ENCODE peak calls at places on chromosomes 7 and 10, in five cellular contexts. F is esophagus squamous epithelium, A is tibial artery, I is astrocyte of the spinal cord, N is keratinocyte. T is an unnamed sample.

GRCh38 chr10:21272585-21273399 is 252.7 kb downstream of the SKIDA1 start:
- DNase-seq in F (no peak), I (no peak), A (no peak), N (no peak), T (no peak)

GRCh38 chr10:111486346-111486745 is 409.5 kb downstream of the ADRA2A start:
- DNase-seq in N (no peak), F (no peak), A (no peak), I (no peak), T (no peak)

GRCh38 chr7:75842836-75843446 is 29.3 kb upstream of the CCL24 start:
- DNase-seq in I (peak), F (no peak), A (no peak), N (peak), T (peak)

GRCh38 chr10:72088879-72089585 is 681 bp upstream of the SPOCK2 start:
- DNase-seq in I (peak), A (no peak), F (no peak), N (no peak), T (no peak)

GRCh38 chr7:4709187-4709586 is 27.1 kb downstream of the FOXK1 start:
- DNase-seq in N (no peak), I (no peak), A (no peak), F (no peak), T (no peak)

GRCh38 chr7:137539111-137539715 is 195.7 kb upstream of the PTN start:
- DNase-seq in I (peak), A (no peak), N (no peak), F (no peak), T (no peak)

GRCh38 chr7:29567174-29567573 is 3.5 kb downstream of the PRR15 start:
- DNase-seq in F (no peak), N (no peak), A (no peak), I (no peak), T (no peak)

GRCh38 chr10:61779950-61780659 is 117.4 kb downstream of the CABCOCO1 start:
- DNase-seq in A (peak), I (peak), N (peak), F (no peak), T (peak)

GRCh38 chr7:121398246-121398645 is 2.1 kb upstream of the FAM3C start:
- DNase-seq in N (no peak), A (no peak), I (no peak), F (no peak), T (no peak)

GRCh38 chr7:28584235-28584634 is 171.9 kb downstream of the CREB5 start:
- DNase-seq in F (no peak), I (no peak), A (no peak), N (no peak), T (no peak)

GRCh38 chr10:99658622-99659030 is 683 bp upstream of the ENTPD7 start:
- DNase-seq in A (no peak), F (peak), I (peak), N (no peak), T (peak)

GRCh38 chr10:4141471-4141870 is 356.5 kb upstream of the KLF6 start:
- DNase-seq in A (no peak), N (no peak), F (no peak), I (peak), T (no peak)

GRCh38 chr7:112022128-112022527 is 184.1 kb downstream of the DOCK4 start:
- DNase-seq in N (no peak), A (no peak), F (no peak), I (no peak), T (no peak)

GRCh38 chr7:8160250-8160649 is 101.7 kb downstream of the ICA1 start:
- DNase-seq in A (no peak), F (no peak), I (no peak), N (no peak), T (no peak)

GRCh38 chr7:39527296-39527695 is 38.9 kb upstream of the YAE1 start:
- DNase-seq in F (no peak), N (no peak), A (no peak), I (no peak), T (no peak)

GRCh38 chr7:16649196-16649595 is 3.2 kb downstream of the BZW2 start:
- DNase-seq in I (peak), N (no peak), F (no peak), A (no peak), T (no peak)

GRCh38 chr10:10605551-10606081 is 412.1 kb upstream of the CELF2 start:
- DNase-seq in I (peak), N (no peak), F (no peak), A (peak), T (peak)

GRCh38 chr7:51314726-51315125 is 1.9 kb downstream of the COBL start:
- DNase-seq in F (no peak), N (no peak), I (no peak), A (no peak), T (no peak)

GRCh38 chr10:99983280-99983988 is 26.3 kb downstream of the DNMBP start:
- DNase-seq in I (peak), N (no peak), F (no peak), A (no peak), T (no peak)

GRCh38 chr10:114953047-114953446 is 15.1 kb downstream of the TRUB1 start:
- DNase-seq in N (no peak), I (no peak), F (no peak), A (no peak), T (no peak)

GRCh38 chr10:1206601-1207000 is 150.4 kb downstream of the WDR37 start:
- DNase-seq in F (no peak), A (no peak), I (no peak), N (no peak), T (no peak)

GRCh38 chr7:26151953-26152781 is at the start of gene NFE2L3:
- DNase-seq in A (peak), I (peak), N (no peak), F (peak), T (peak)

GRCh38 chr10:7408494-7409044 is 2.3 kb downstream of the SFMBT2 start:
- DNase-seq in F (no peak), N (no peak), I (peak), A (peak), T (no peak)

GRCh38 chr10:127449491-127449890 is 99.6 kb upstream of the NPS start:
- DNase-seq in A (no peak), F (no peak), N (no peak), I (no peak), T (no peak)

GRCh38 chr7:27605689-27606269 is 56.9 kb downstream of the HIBADH start:
- DNase-seq in I (peak), A (no peak), N (no peak), F (no peak), T (no peak)

GRCh38 chr7:2162959-2163358 is 69.8 kb downstream of the MAD1L1 start:
- DNase-seq in I (no peak), F (no peak), N (no peak), A (peak), T (no peak)

GRCh38 chr7:84701524-84702306 is 485.1 kb downstream of the SEMA3D start:
- DNase-seq in F (no peak), A (peak), N (no peak), I (peak), T (peak)

GRCh38 chr7:69036301-69036700 is 562.0 kb upstream of the AUTS2 start:
- DNase-seq in N (no peak), I (no peak), F (no peak), A (no peak), T (no peak)

GRCh38 chr10:22681783-22682183 is 32.6 kb downstream of the PIP4K2A start:
- DNase-seq in A (no peak), I (peak), N (peak), F (no peak), T (peak)

GRCh38 chr7:157495594-157495993 is 158.8 kb downstream of the DNAJB6 start:
- DNase-seq in A (no peak), N (no peak), F (no peak), I (no peak), T (no peak)

GRCh38 chr7:122136639-122137253 is 7.3 kb downstream of the AASS start:
- DNase-seq in N (no peak), A (no peak), F (no peak), I (peak), T (no peak)

GRCh38 chr10:111481271-111482073 is 404.6 kb downstream of the ADRA2A start:
- DNase-seq in I (no peak), F (no peak), N (peak), A (no peak), T (peak)

GRCh38 chr7:44693641-44694313 is 54.9 kb upstream of the ZMIZ2 start:
- DNase-seq in N (no peak), I (peak), F (no peak), A (no peak), T (peak)

GRCh38 chr10:16609195-16609594 is 87.5 kb upstream of the C1QL3 start:
- DNase-seq in I (no peak), A (no peak), F (no peak), N (no peak), T (no peak)

GRCh38 chr7:24717247-24717622 is 40.0 kb downstream of the GSDME start:
- DNase-seq in F (no peak), I (no peak), N (no peak), A (no peak), T (no peak)

GRCh38 chr10:96124230-96125141 is 5.6 kb upstream of the ZNF518A start:
- DNase-seq in A (no peak), N (no peak), F (no peak), I (peak), T (no peak)

GRCh38 chr10:24894728-24895127 is 57.7 kb downstream of the PRTFDC1 start:
- DNase-seq in A (no peak), N (no peak), F (no peak), I (no peak), T (no peak)

GRCh38 chr7:115113776-115114175 is 191.9 kb downstream of the MDFIC start:
- DNase-seq in F (no peak), A (no peak), N (no peak), I (no peak), T (no peak)

GRCh38 chr7:69450436-69450835 is 147.8 kb upstream of the AUTS2 start:
- DNase-seq in I (no peak), A (peak), N (no peak), F (no peak), T (no peak)

GRCh38 chr7:106890952-106891351 is 25.9 kb downstream of the PIK3CG start:
- DNase-seq in I (no peak), F (no peak), A (no peak), N (no peak), T (no peak)

GRCh38 chr7:106893591-106893990 is 28.5 kb downstream of the PIK3CG start:
- DNase-seq in N (no peak), F (no peak), A (no peak), I (no peak), T (no peak)

GRCh38 chr7:106891545-106892410 is 26.7 kb downstream of the PIK3CG start:
- DNase-seq in N (no peak), I (no peak), A (no peak), F (no peak), T (no peak)

GRCh38 chr7:106896268-106896667 is 31.2 kb downstream of the PIK3CG start:
- DNase-seq in F (no peak), N (no peak), A (no peak), I (no peak), T (no peak)

GRCh38 chr7:106895246-106895864 is 30.3 kb downstream of the PIK3CG start:
- DNase-seq in A (no peak), F (no peak), N (no peak), I (no peak), T (no peak)
- H3K4me3 ChIP-seq in A (no peak), F (no peak), N (no peak), I (no peak), T (no peak)

DNA sequence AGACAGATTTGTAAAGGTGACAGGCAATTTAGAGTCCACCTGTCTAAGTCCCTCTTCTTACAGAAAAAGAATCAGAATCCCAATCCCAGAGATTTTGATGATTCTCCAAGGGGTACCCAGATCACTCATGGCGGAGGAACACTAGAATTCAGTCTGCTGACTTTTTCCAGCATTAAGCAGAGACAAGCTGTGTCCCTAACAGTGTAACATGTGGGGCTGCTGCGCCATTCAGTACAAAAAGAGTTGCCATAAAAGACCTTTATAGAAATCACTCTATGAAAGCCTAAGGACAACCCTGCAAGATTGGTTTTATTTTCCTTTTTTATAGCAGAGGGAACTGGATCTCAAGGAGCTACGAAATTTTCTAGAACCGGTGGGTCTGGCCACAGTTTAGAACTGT is 576 bp downstream of the GIMAP7 start:
- DNase-seq in N (no peak), A (no peak), I (no peak), F (no peak), T (no peak)
- H3K4me3 ChIP-seq in N (no peak), A (peak), I (no peak), F (peak), T (no peak)

GRCh38 chr7:150800576-150801241 is at the start of gene TMEM176A:
- DNase-seq in A (no peak), F (no peak), N (no peak), I (no peak), T (no peak)
- H3K4me3 ChIP-seq in A (peak), F (peak), N (no peak), I (no peak), T (no peak)

DNA sequence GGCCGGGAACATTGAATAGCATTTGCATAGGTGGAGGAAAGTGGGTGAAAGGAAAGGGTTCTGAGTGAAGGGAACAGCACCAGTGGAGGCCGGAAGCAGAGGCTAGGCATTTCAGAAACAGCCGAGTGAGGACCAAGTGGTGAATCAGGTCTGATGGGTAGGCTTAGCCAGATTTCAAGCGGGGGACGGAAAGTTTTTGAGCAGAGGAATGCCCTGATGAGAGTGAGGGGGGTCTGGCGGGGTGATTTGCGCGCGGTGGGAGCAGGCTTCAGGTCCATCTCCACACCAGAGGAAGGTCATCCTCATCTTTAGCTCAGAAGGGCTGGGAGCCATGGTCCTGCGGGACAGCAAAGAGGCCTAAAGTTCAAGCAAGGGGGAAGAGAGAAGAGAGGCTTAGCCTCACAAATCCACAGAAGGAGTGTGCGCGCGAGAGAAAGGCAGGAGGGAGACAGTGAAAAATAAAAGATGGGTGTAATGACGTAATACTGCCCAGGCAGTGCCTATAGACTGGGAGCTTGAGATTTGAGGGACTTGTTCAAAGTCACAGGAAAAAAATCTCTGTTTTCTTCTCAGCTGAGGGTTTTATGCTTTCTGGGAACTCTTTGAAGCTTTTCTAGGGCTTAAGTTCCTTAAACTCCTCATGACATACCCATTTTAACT is 1.0 kb upstream of the DENND2A start:
- DNase-seq in N (no peak), F (no peak), I (no peak), A (peak), T (no peak)
- H3K4me3 ChIP-seq in N (no peak), F (peak), I (peak), A (no peak), T (peak)

DNA sequence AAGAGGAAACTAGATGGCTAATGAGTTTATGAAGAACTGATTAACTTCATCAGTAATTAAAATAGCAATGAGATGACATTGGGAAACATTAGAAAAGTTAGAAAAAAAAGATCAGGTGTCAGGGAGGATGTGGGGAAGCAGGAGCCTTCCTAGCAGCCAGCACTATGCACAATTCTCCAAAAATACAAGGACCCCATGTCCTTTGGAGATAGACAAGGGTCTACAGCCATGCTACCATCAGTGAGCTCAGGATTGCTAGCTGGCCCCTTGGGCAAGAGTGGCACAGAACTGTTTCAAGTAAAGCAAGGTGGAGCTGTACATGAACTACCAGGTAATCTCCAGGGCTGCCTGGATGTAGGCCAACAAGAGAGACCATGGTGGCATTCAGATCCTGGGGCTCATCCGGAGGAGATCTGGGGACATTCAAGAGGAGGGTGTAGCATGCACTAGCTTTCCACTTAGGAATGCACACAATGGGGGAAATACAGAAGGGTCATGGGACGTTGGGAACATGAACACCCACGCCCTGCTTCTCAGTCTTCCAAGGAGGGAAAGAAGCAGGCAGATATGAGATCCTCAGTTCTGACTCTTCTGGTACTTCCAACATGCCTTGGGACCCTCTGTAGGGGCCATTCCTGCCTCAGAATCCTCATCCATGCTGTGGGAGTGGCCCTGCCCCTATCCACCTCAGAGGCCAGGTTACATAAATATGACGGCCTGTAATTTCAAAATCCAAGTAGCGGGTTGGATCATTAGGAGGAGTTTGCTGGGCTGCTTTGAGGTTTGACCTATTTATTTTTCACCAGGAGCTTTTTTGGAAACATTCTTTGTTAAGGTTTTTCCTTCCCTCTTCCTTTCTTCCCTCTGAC is 82.2 kb upstream of the HABP2 start:
- DNase-seq in N (no peak), A (no peak), I (no peak), F (no peak), T (no peak)
- H3K4me3 ChIP-seq in N (no peak), A (no peak), I (no peak), F (no peak), T (no peak)

DNA sequence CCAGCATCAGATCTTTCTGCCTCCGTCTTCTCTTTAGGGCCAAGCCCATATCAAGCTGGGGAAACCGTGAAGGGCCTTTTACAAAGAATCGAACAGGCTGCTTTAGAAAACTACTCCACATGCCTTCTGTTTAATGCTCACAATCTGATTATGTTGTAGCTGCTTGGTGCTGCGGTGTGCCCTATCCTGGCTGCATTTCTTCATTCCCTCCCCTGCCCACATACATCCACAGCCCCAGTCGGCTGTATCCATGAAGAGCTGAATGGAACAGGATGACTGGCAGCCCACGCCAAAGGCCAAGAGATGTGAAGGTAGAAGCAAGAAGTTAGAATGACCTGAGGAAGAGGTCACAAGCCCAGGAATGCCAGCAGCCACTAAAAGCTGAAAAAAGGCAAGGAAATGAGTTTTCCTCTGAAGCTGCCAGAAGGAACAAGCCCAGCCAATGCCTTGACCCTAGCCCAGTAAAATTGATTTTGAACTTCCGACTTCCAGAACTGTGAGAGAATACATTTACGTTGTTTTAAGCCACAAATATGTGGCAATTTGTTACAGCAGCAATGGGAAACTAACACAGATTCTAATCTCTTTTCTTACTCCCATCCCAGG is 22.2 kb downstream of the TAS2R41 start:
- DNase-seq in N (no peak), I (no peak), F (no peak), A (no peak), T (no peak)
- H3K4me3 ChIP-seq in N (no peak), I (no peak), F (no peak), A (no peak), T (no peak)

GRCh38 chr7:22935269-22935668 is 78.7 kb downstream of the HYCC1 start:
- DNase-seq in I (no peak), A (no peak), N (no peak), F (no peak), T (peak)

GRCh38 chr7:22936246-22936645 is 77.7 kb downstream of the HYCC1 start:
- DNase-seq in N (no peak), I (no peak), F (no peak), A (no peak), T (no peak)

GRCh38 chr7:22934473-22935065 is 79.4 kb downstream of the HYCC1 start:
- DNase-seq in I (peak), A (no peak), F (no peak), N (no peak), T (no peak)

GRCh38 chr7:22932896-22933295 is 81.0 kb downstream of the HYCC1 start:
- DNase-seq in F (no peak), A (no peak), N (no peak), I (no peak), T (no peak)

DNA sequence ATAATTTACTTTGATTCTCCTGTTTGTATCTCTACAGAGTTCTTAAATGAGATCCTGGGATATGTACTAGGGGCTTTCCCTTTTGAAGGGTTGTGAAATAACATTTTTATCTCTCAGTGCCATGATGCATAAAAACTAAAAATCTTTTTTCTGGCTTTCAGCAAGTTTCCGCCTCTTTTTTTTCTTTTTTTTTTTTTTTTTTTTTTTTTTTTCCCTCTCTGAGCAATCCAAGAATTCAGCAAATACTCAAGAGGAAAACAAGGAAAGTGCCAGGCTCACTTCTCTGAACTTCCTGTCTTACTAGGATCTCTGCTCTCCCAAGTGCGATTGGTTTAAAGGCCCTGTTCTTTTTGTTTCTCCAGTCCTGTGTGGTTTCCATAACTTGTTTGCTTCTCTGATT is 79.9 kb downstream of the HYCC1 start:
- DNase-seq in F (no peak), I (no peak), N (no peak), A (no peak), T (no peak)
- H3K4me3 ChIP-seq in F (no peak), I (no peak), N (no peak), A (no peak), T (no peak)

T was measured in MG63.